ENCODE peak calls at places on chromosomes 3 and 15, in five cellular contexts. Y is psoas muscle, C is activated B cell treated with CpG ODN at 0.5 μM for 24 hours, N is posterior cingulate gyrus, X is Peyer's patch. T is an unnamed sample.

GRCh38 chr3:141735789-141736465 is 2.2 kb upstream of the RNF7 start:
- DNase-seq in Y (no peak), C (no peak), X (no peak), N (no peak), T (no peak)

GRCh38 chr15:95932676-95933075 is 397.8 kb upstream of the NR2F2 start:
- DNase-seq in C (no peak), Y (no peak), X (no peak), N (no peak), T (no peak)

GRCh38 chr3:17166369-17166768 is 281.6 kb downstream of the PLCL2 start:
- DNase-seq in Y (no peak), C (no peak), X (no peak), N (no peak), T (no peak)

GRCh38 chr3:175192536-175192935 is 333.4 kb downstream of the NAALADL2 start:
- DNase-seq in N (no peak), Y (no peak), X (no peak), C (no peak), T (no peak)

GRCh38 chr15:95684693-95685115 is 645.8 kb upstream of the NR2F2 start:
- DNase-seq in Y (no peak), N (no peak), C (no peak), X (no peak), T (no peak)

GRCh38 chr3:15360786-15361493 is 28.6 kb upstream of the SH3BP5 start:
- DNase-seq in Y (no peak), C (no peak), X (no peak), N (no peak), T (no peak)

GRCh38 chr3:72679540-72680198 is 168.6 kb downstream of the SHQ1 start:
- DNase-seq in Y (no peak), N (no peak), C (no peak), X (no peak), T (peak)

GRCh38 chr3:89113887-89114840 is 6.7 kb downstream of the EPHA3 start:
- DNase-seq in Y (peak), C (peak), X (peak), N (peak), T (no peak)

GRCh38 chr3:129359102-129359461 is 69.4 kb downstream of the EFCAB12 start:
- DNase-seq in Y (no peak), C (no peak), X (no peak), N (no peak), T (no peak)

GRCh38 chr3:107928084-107928445 is 162.8 kb downstream of the CD47 start:
- DNase-seq in Y (no peak), X (no peak), C (no peak), N (no peak), T (peak)

GRCh38 chr15:52658955-52659354 is 20.2 kb downstream of the ATOSA start:
- DNase-seq in Y (no peak), N (no peak), C (no peak), X (no peak), T (no peak)

GRCh38 chr3:73576995-73577394 is 47.7 kb downstream of the PDZRN3 start:
- DNase-seq in X (no peak), C (no peak), N (no peak), Y (no peak), T (no peak)

GRCh38 chr15:64013179-64014043 is 32.9 kb downstream of the DAPK2 start:
- DNase-seq in X (no peak), Y (no peak), C (no peak), N (no peak), T (no peak)

GRCh38 chr3:100665230-100665629 is 44.1 kb upstream of the TFG start:
- DNase-seq in X (no peak), Y (no peak), C (no peak), N (no peak), T (no peak)

GRCh38 chr3:30421261-30421660 is 185.1 kb upstream of the TGFBR2 start:
- DNase-seq in Y (no peak), X (no peak), N (no peak), C (no peak), T (no peak)

GRCh38 chr3:169133178-169134161 is 530.0 kb downstream of the MECOM start:
- DNase-seq in C (no peak), N (no peak), X (no peak), Y (no peak), T (no peak)

GRCh38 chr3:1717524-1717923 is 381.1 kb upstream of the CNTN4 start:
- DNase-seq in X (no peak), C (no peak), N (no peak), Y (no peak), T (no peak)

GRCh38 chr3:47804571-47804970 is 1.6 kb downstream of the DHX30 start:
- DNase-seq in N (no peak), X (no peak), C (no peak), Y (no peak), T (no peak)

GRCh38 chr3:44418549-44418948 is 58.9 kb downstream of the ZNF445 start:
- DNase-seq in N (no peak), X (no peak), Y (no peak), C (no peak), T (no peak)

GRCh38 chr3:170410428-170411029 is 8.1 kb upstream of the CLDN11 start:
- DNase-seq in C (no peak), Y (no peak), N (no peak), X (no peak), T (no peak)

GRCh38 chr15:44087578-44088190 is 107.4 kb downstream of the FRMD5 start:
- DNase-seq in X (no peak), N (no peak), C (no peak), Y (no peak), T (no peak)

GRCh38 chr3:96000963-96001362 is 813.4 kb upstream of the EPHA6 start:
- DNase-seq in X (no peak), N (no peak), Y (no peak), C (no peak), T (no peak)

GRCh38 chr3:123799544-123800351 is 84.4 kb downstream of the MYLK start:
- DNase-seq in N (no peak), Y (no peak), X (peak), C (no peak), T (no peak)

GRCh38 chr15:63836579-63836978 is 2.8 kb upstream of the HERC1 start:
- DNase-seq in X (no peak), N (no peak), C (no peak), Y (no peak), T (no peak)

GRCh38 chr3:126755866-126756265 is 51.8 kb downstream of the CHCHD6 start:
- DNase-seq in Y (no peak), X (no peak), C (no peak), N (no peak), T (no peak)

GRCh38 chr3:78519281-78519680 is 1248.5 kb downstream of the ROBO1 start:
- DNase-seq in Y (no peak), C (no peak), N (no peak), X (no peak), T (no peak)

GRCh38 chr3:13716540-13717221 is 163.2 kb downstream of the WNT7A start:
- DNase-seq in Y (no peak), C (no peak), N (peak), X (peak), T (no peak)

GRCh38 chr3:87350367-87351199 is 74.2 kb upstream of the POU1F1 start:
- DNase-seq in C (no peak), Y (no peak), N (no peak), X (no peak), T (no peak)

GRCh38 chr15:96053039-96054021 is 277.2 kb upstream of the NR2F2 start:
- DNase-seq in Y (peak), C (no peak), X (peak), N (peak), T (no peak)

GRCh38 chr3:16073218-16073617 is 101.3 kb upstream of the GALNT15 start:
- DNase-seq in N (no peak), Y (no peak), X (no peak), C (no peak), T (no peak)

GRCh38 chr15:43253431-43254403 is 13.0 kb downstream of the TGM5 start:
- DNase-seq in Y (peak), X (no peak), N (no peak), C (peak), T (no peak)

GRCh38 chr3:63661242-63661641 is 8.8 kb downstream of the SNTN start:
- DNase-seq in C (no peak), Y (no peak), X (no peak), N (no peak), T (no peak)

GRCh38 chr3:73893089-73893488 is 268.3 kb upstream of the PDZRN3 start:
- DNase-seq in C (no peak), X (no peak), Y (no peak), N (no peak), T (no peak)

GRCh38 chr15:60635507-60636352 is 156.8 kb upstream of the ICE2 start:
- DNase-seq in X (no peak), N (no peak), C (no peak), Y (no peak), T (no peak)

GRCh38 chr3:4977889-4978258 is 1.4 kb upstream of the BHLHE40 start:
- DNase-seq in N (no peak), X (no peak), C (no peak), Y (no peak), T (no peak)

GRCh38 chr15:82986442-82986780 is 401 bp downstream of the RAMAC start:
- DNase-seq in C (no peak), N (no peak), Y (no peak), X (no peak), T (peak)

GRCh38 chr15:101105059-101105851 is 146.6 kb downstream of the CHSY1 start:
- DNase-seq in X (no peak), Y (peak), C (no peak), N (no peak), T (no peak)

GRCh38 chr3:59422312-59422711 is 372.5 kb upstream of the CFAP20DC start:
- DNase-seq in C (no peak), Y (no peak), N (no peak), X (no peak), T (no peak)

GRCh38 chr3:63724987-63725386 is 72.5 kb downstream of the SNTN start:
- DNase-seq in Y (no peak), C (no peak), N (peak), X (no peak), T (peak)

GRCh38 chr3:118972974-118973373 is 61.7 kb downstream of the IGSF11 start:
- DNase-seq in N (peak), Y (no peak), X (no peak), C (no peak), T (no peak)

T was measured in frontal cortex.